ENCODE peak calls at places on chromosomes 11 and 22, in six cellular contexts. One of them, this sample, is unnamed.

GRCh38 chr11:1930448-1930802 is 10.9 kb downstream of the TNNT3 start:
- DNase-seq in left colon: no peak
- DNase-seq in keratinocyte: no peak
- DNase-seq in EL: no peak
- DNase-seq in M059J: no peak
- DNase-seq in islet precursor cell: no peak
- DNase-seq in this sample: no peak

GRCh38 chr11:477042-477715 is 27.1 kb downstream of the PTDSS2 start:
- DNase-seq in M059J: no peak
- DNase-seq in keratinocyte: no peak
- DNase-seq in islet precursor cell: no peak
- DNase-seq in EL: no peak
- DNase-seq in left colon: no peak
- DNase-seq in this sample: no peak

GRCh38 chr11:5837695-5838094 is 4.0 kb downstream of the OR52E6 start:
- DNase-seq in keratinocyte: no peak
- DNase-seq in left colon: no peak
- DNase-seq in M059J: no peak
- DNase-seq in EL: no peak
- DNase-seq in islet precursor cell: no peak
- DNase-seq in this sample: no peak

GRCh38 chr11:120068114-120068573 is 69.8 kb downstream of the TRIM29 start:
- DNase-seq in M059J: peak; percentile 63
- DNase-seq in EL: peak; percentile 38
- DNase-seq in left colon: no peak
- DNase-seq in islet precursor cell: peak; percentile 71
- DNase-seq in keratinocyte: no peak
- DNase-seq in this sample: peak; percentile 33

GRCh38 chr11:124837491-124837856 is 27.8 kb upstream of the ROBO3 start:
- DNase-seq in islet precursor cell: peak; percentile 69
- DNase-seq in EL: peak; percentile 82
- DNase-seq in left colon: no peak
- DNase-seq in M059J: peak; percentile 79
- DNase-seq in keratinocyte: peak; percentile 66
- DNase-seq in this sample: peak; percentile 72

GRCh38 chr11:119764108-119764874 is 35.3 kb upstream of the NECTIN1 start:
- DNase-seq in EL: peak; percentile 19
- DNase-seq in left colon: peak; percentile 17
- DNase-seq in M059J: no peak
- DNase-seq in keratinocyte: no peak
- DNase-seq in islet precursor cell: peak; percentile 82
- DNase-seq in this sample: peak; percentile 72

GRCh38 chr11:113311536-113311935 is 2.8 kb upstream of the TTC12 start:
- DNase-seq in M059J: peak; percentile 58
- DNase-seq in left colon: no peak
- DNase-seq in keratinocyte: no peak
- DNase-seq in EL: peak; percentile 51
- DNase-seq in islet precursor cell: no peak
- DNase-seq in this sample: no peak

GRCh38 chr11:75667268-75667830 is 1.5 kb downstream of the MAP6 start:
- DNase-seq in left colon: peak; percentile 21
- DNase-seq in islet precursor cell: peak; percentile 71
- DNase-seq in keratinocyte: no peak
- DNase-seq in M059J: peak; percentile 34
- DNase-seq in EL: peak; percentile 37
- DNase-seq in this sample: peak; percentile 85

GRCh38 chr11:83663446-83663845 is 377.3 kb upstream of the CCDC90B start:
- DNase-seq in left colon: no peak
- DNase-seq in EL: no peak
- DNase-seq in M059J: no peak
- DNase-seq in islet precursor cell: no peak
- DNase-seq in keratinocyte: no peak
- DNase-seq in this sample: no peak

GRCh38 chr22:40782521-40782920 is 36.6 kb downstream of the SLC25A17 start:
- DNase-seq in EL: no peak
- DNase-seq in keratinocyte: no peak
- DNase-seq in M059J: no peak
- DNase-seq in left colon: no peak
- DNase-seq in islet precursor cell: no peak
- DNase-seq in this sample: no peak

GRCh38 chr11:4095509-4096230 is 1.1 kb downstream of the RRM1 start:
- DNase-seq in M059J: peak; percentile 70
- DNase-seq in keratinocyte: no peak
- DNase-seq in EL: peak; percentile 75
- DNase-seq in left colon: no peak
- DNase-seq in islet precursor cell: no peak
- DNase-seq in this sample: no peak

GRCh38 chr11:17353228-17354021 is 1.8 kb downstream of the NCR3LG1 start:
- DNase-seq in EL: peak; percentile 87
- DNase-seq in keratinocyte: no peak
- DNase-seq in left colon: peak; percentile 87
- DNase-seq in M059J: peak; percentile 76
- DNase-seq in islet precursor cell: peak; percentile 89
- DNase-seq in this sample: peak; percentile 91

GRCh38 chr11:118670063-118670462 is 9.4 kb downstream of the TREH start:
- DNase-seq in M059J: no peak
- DNase-seq in islet precursor cell: no peak
- DNase-seq in EL: no peak
- DNase-seq in left colon: no peak
- DNase-seq in keratinocyte: no peak
- DNase-seq in this sample: no peak